ENCODE peak calls at places on chromosomes 13 and 19, in eight cellular contexts. L is right atrium auricular region, Q is neural progenitor cell, H is brain microvascular endothelial cell, V is hepatocyte, T is BJ, P is body of pancreas, R is tibial artery. O is an unnamed sample.

GRCh38 chr19:3655402-3656072 is 28.9 kb upstream of the CACTIN start:
- DNase-seq in L (no peak), Q (no peak), H (peak; percentile 89), V (peak; percentile 76), T (peak; percentile 82), P (no peak), R (no peak), O (no peak)

GRCh38 chr13:53206455-53206854 is 177.8 kb downstream of the OLFM4 start:
- DNase-seq in L (no peak), Q (no peak), H (no peak), V (no peak), T (no peak), P (no peak), R (no peak), O (peak; percentile 51)

GRCh38 chr19:7618771-7619510 is 10.4 kb downstream of the XAB2 start:
- DNase-seq in L (no peak), Q (no peak), H (no peak), V (no peak), T (no peak), P (peak; percentile 95), R (no peak), O (no peak)

GRCh38 chr13:31200636-31200970 is 828 bp downstream of the B3GLCT start:
- DNase-seq in L (no peak), Q (peak; percentile 69), H (peak; percentile 7), V (peak; percentile 75), T (no peak), P (peak; percentile 54), R (peak; percentile 33), O (no peak)

GRCh38 chr13:36345438-36346221 is 564 bp downstream of the SPART start:
- DNase-seq in L (peak; percentile 91), Q (peak; percentile 81), H (peak; percentile 86), V (peak; percentile 84), T (peak; percentile 44), P (peak; percentile 65), R (peak; percentile 78), O (peak; percentile 64)

GRCh38 chr13:77105051-77105450 is 78.1 kb upstream of the FBXL3 start:
- DNase-seq in L (no peak), Q (no peak), H (no peak), V (no peak), T (no peak), P (no peak), R (no peak), O (no peak)

GRCh38 chr19:1592755-1593628 is at the start of gene MBD3:
- DNase-seq in L (peak; percentile 93), Q (peak; percentile 99), H (peak; percentile 73), V (peak; percentile 98), T (peak; percentile 39), P (peak; percentile 95), R (peak; percentile 90), O (peak; percentile 100)

GRCh38 chr19:2731181-2732117 is 8.4 kb downstream of the SLC39A3 start:
- DNase-seq in L (no peak), Q (no peak), H (no peak), V (no peak), T (no peak), P (no peak), R (no peak), O (peak; percentile 71)

GRCh38 chr19:55519461-55520311 is 17.2 kb downstream of the SBK2 start:
- DNase-seq in L (no peak), Q (no peak), H (peak; percentile 72), V (no peak), T (peak; percentile 73), P (no peak), R (no peak), O (no peak)

GRCh38 chr19:31092189-31092753 is 257.0 kb downstream of the TSHZ3 start:
- DNase-seq in L (no peak), Q (no peak), H (no peak), V (no peak), T (no peak), P (no peak), R (peak; percentile 20), O (no peak)

GRCh38 chr13:83878691-83879410 is 3.4 kb downstream of the SLITRK1 start:
- DNase-seq in L (no peak), Q (peak; percentile 86), H (no peak), V (no peak), T (no peak), P (no peak), R (no peak), O (peak; percentile 58)

GRCh38 chr13:45850020-45850613 is 1.4 kb downstream of the SIAH3 start:
- DNase-seq in L (no peak), Q (peak; percentile 45), H (no peak), V (no peak), T (no peak), P (no peak), R (no peak), O (peak; percentile 64)

GRCh38 chr19:3250675-3251074 is 26.2 kb downstream of the CELF5 start:
- DNase-seq in L (no peak), Q (no peak), H (no peak), V (no peak), T (no peak), P (peak; percentile 26), R (no peak), O (peak; percentile 73)

GRCh38 chr13:32472194-32472621 is 44.3 kb upstream of the N4BP2L1 start:
- DNase-seq in L (no peak), Q (no peak), H (no peak), V (no peak), T (no peak), P (no peak), R (no peak), O (no peak)

GRCh38 chr19:7534531-7534980 is 961 bp upstream of the PNPLA6 start:
- DNase-seq in L (peak; percentile 84), Q (peak; percentile 89), H (peak; percentile 78), V (peak; percentile 85), T (peak; percentile 56), P (peak; percentile 45), R (peak; percentile 86), O (peak; percentile 92)

GRCh38 chr19:17079710-17080440 is 4.3 kb downstream of the MYO9B start:
- DNase-seq in L (peak; percentile 94), Q (peak; percentile 85), H (peak; percentile 99), V (peak; percentile 80), T (peak; percentile 92), P (no peak), R (peak; percentile 90), O (peak; percentile 72)

GRCh38 chr19:36771275-36772231 is 1.1 kb downstream of the ZNF850 start:
- DNase-seq in L (peak; percentile 81), Q (peak; percentile 71), H (peak; percentile 97), V (peak; percentile 82), T (no peak), P (peak; percentile 60), R (peak; percentile 60), O (peak; percentile 26)

GRCh38 chr13:110261166-110262081 is 45.5 kb downstream of the COL4A1 start:
- DNase-seq in L (peak; percentile 56), Q (peak; percentile 49), H (no peak), V (no peak), T (no peak), P (no peak), R (no peak), O (peak; percentile 68)

GRCh38 chr13:46475586-46475991 is 77.4 kb upstream of the LRCH1 start:
- DNase-seq in L (no peak), Q (no peak), H (peak; percentile 34), V (no peak), T (no peak), P (no peak), R (peak; percentile 48), O (no peak)

GRCh38 chr13:97574926-97575325 is 141.0 kb downstream of the RAP2A start:
- DNase-seq in L (no peak), Q (peak; percentile 53), H (peak; percentile 19), V (peak; percentile 33), T (no peak), P (no peak), R (no peak), O (peak; percentile 46)

GRCh38 chr13:59609421-59609820 is 554.3 kb downstream of the DIAPH3 start:
- DNase-seq in L (no peak), Q (no peak), H (no peak), V (no peak), T (no peak), P (no peak), R (no peak), O (no peak)

GRCh38 chr19:33294058-33294798 is 8.1 kb downstream of the CEBPA start:
- DNase-seq in L (no peak), Q (no peak), H (no peak), V (no peak), T (no peak), P (no peak), R (no peak), O (peak; percentile 50)
- H3K4me3 ChIP-seq in L (no peak overlapping the region), Q (no peak overlapping the region), H (no peak overlapping the region), V (no peak overlapping the region), T (no peak overlapping the region), P (no peak overlapping the region), R (no peak overlapping the region), O (no peak overlapping the region)

GRCh38 chr19:44907613-44908012 is 2.0 kb downstream of the APOE start:
- DNase-seq in L (no peak), Q (no peak), H (no peak), V (no peak), T (no peak), P (no peak), R (no peak), O (peak; percentile 17)

GRCh38 chr19:44905437-44906160 is at the start of gene APOE:
- DNase-seq in L (no peak), Q (peak; percentile 67), H (no peak), V (peak; percentile 75), T (no peak), P (no peak), R (no peak), O (peak; percentile 95)

GRCh38 chr19:44908074-44908835 is 2.7 kb downstream of the APOE start:
- DNase-seq in L (no peak), Q (no peak), H (no peak), V (no peak), T (no peak), P (no peak), R (no peak), O (peak; percentile 53)

GRCh38 chr19:44909775-44910174 is 4.2 kb downstream of the APOE start:
- DNase-seq in L (no peak), Q (no peak), H (no peak), V (no peak), T (no peak), P (no peak), R (no peak), O (peak; percentile 13)

GRCh38 chr19:44908836-44909201 is 3.2 kb downstream of the APOE start:
- DNase-seq in L (no peak), Q (no peak), H (no peak), V (no peak), T (no peak), P (no peak), R (no peak), O (peak; percentile 55)
- H3K27me3 ChIP-seq in L (no peaks in the 10 kb centered on the region), Q (no peaks in the 10 kb centered on the region), H (peaks cover 2% of the 10 kb centered on the region), V (no peaks in the 10 kb centered on the region), T (peaks cover 3% of the 10 kb centered on the region), P (no peaks in the 10 kb centered on the region), R (no peaks in the 10 kb centered on the region), O (no peaks in the 10 kb centered on the region)

GRCh38 chr13:113610266-113610665 is 25.7 kb downstream of the TFDP1 start:
- DNase-seq in L (no peak), Q (no peak), H (no peak), V (no peak), T (no peak), P (no peak), R (no peak), O (no peak)
- H3K36me3 ChIP-seq in L (no peaks in the 10 kb centered on the region), Q (no peaks in the 10 kb centered on the region), H (peaks cover 22% of the 10 kb centered on the region), V (no peaks in the 10 kb centered on the region), T (peaks cover 12% of the 10 kb centered on the region), P (no peaks in the 10 kb centered on the region), R (no peaks in the 10 kb centered on the region), O (peaks cover 4% of the 10 kb centered on the region)

DNA sequence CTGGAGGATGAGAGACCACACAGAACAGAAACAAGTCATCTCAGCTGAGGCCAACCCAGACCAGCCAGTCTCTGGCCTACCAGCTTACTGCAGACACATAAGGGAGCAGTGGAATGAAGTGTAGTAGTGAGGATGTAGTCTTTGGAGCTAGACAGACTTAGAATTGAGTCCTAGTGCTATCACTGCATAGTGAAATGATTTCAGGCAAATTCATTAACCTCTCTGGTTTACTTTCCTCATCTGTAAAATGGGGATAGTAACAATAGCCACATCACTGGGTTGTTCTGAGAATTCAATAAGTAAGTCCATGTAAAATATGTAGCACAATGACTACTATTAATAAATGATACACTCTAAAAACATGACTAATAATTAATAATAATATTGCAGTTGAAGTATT is 383.8 kb downstream of the DLEU7 start:
- DNase-seq in L (no peak), Q (no peak), H (no peak), V (no peak), T (no peak), P (no peak), R (no peak), O (no peak)
- H3K4me3 ChIP-seq in L (no peak overlapping the region), Q (no peak overlapping the region), H (no peak overlapping the region), V (no peak overlapping the region), T (no peak overlapping the region), P (no peak overlapping the region), R (no peak overlapping the region), O (no peak overlapping the region)

O was measured in H7.